ENCODE peak calls at places on chromosome 10, in four cellular contexts. C is GM12878, U is HepG2, N is K562. I is an unnamed sample.

GRCh38 chr10:12719365-12719764 is 282.1 kb downstream of the CCDC3 start:
- DNase-seq in C (no peak), U (no peak), N (no peak), I (no peak)

GRCh38 chr10:73577788-73578187 is 13.4 kb downstream of the USP54 start:
- DNase-seq in C (no peak), U (no peak), N (no peak), I (peak; percentile 43)

GRCh38 chr10:68348265-68348741 is 15.6 kb upstream of the PBLD start:
- DNase-seq in C (no peak), U (peak; percentile 48), N (peak; percentile 57), I (peak; percentile 85)

GRCh38 chr10:47090903-47091302 is 179.7 kb downstream of the PTPN20 start:
- DNase-seq in C (no peak), U (no peak), N (no peak), I (no peak)

GRCh38 chr10:42781893-42782445 is 626 bp upstream of the BMS1 start:
- DNase-seq in C (no peak), U (no peak), N (no peak), I (no peak)

GRCh38 chr10:73841526-73842285 is 30.3 kb upstream of the NDST2 start:
- DNase-seq in C (no peak), U (no peak), N (no peak), I (no peak)

GRCh38 chr10:122089343-122090015 is 100.5 kb downstream of the TACC2 start:
- DNase-seq in C (no peak), U (peak; percentile 20), N (no peak), I (no peak)

GRCh38 chr10:13712799-13713581 is 126.2 kb downstream of the PRPF18 start:
- DNase-seq in C (peak; percentile 82), U (no peak), N (peak; percentile 66), I (no peak)

GRCh38 chr10:21499910-21500577 is 25.4 kb downstream of the SKIDA1 start:
- DNase-seq in C (no peak), U (no peak), N (no peak), I (no peak)

GRCh38 chr10:43355749-43356371 is 15.6 kb upstream of the FXYD4 start:
- DNase-seq in C (no peak), U (peak; percentile 25), N (no peak), I (no peak)

GRCh38 chr10:33227489-33227888 is 107.0 kb downstream of the NRP1 start:
- DNase-seq in C (no peak), U (no peak), N (no peak), I (no peak)

GRCh38 chr10:74968621-74969019 is 142.2 kb downstream of the KAT6B start:
- DNase-seq in C (no peak), U (no peak), N (no peak), I (no peak)

GRCh38 chr10:77715081-77715480 is 77.5 kb upstream of the KCNMA1 start:
- DNase-seq in C (no peak), U (peak; percentile 23), N (peak; percentile 68), I (peak; percentile 26)

GRCh38 chr10:24989867-24990266 is 26.1 kb downstream of the ENKUR start:
- DNase-seq in C (no peak), U (no peak), N (no peak), I (no peak)

GRCh38 chr10:19860107-19860506 is 43.9 kb downstream of the PLXDC2 start:
- DNase-seq in C (no peak), U (no peak), N (no peak), I (no peak)

GRCh38 chr10:22702348-22702747 is 12.0 kb downstream of the PIP4K2A start:
- DNase-seq in C (no peak), U (no peak), N (peak; percentile 65), I (no peak)

GRCh38 chr10:77550378-77550777 is 87.2 kb downstream of the KCNMA1 start:
- DNase-seq in C (no peak), U (no peak), N (no peak), I (no peak)

GRCh38 chr10:29266641-29267040 is 22.2 kb upstream of the LYZL1 start:
- DNase-seq in C (no peak), U (no peak), N (no peak), I (peak; percentile 64)

GRCh38 chr10:13195016-13195415 is 33.7 kb downstream of the MCM10 start:
- DNase-seq in C (no peak), U (no peak), N (no peak), I (no peak)

GRCh38 chr10:44930904-44931620 is 19.9 kb downstream of the TMEM72 start:
- DNase-seq in C (no peak), U (no peak), N (no peak), I (no peak)

GRCh38 chr10:128051548-128051947 is 74.7 kb downstream of the MKI67 start:
- DNase-seq in C (no peak), U (no peak), N (no peak), I (no peak)

GRCh38 chr10:14958872-14959220 is 342 bp upstream of the MEIG1 start:
- DNase-seq in C (no peak), U (no peak), N (no peak), I (no peak)

GRCh38 chr10:30687698-30688213 is 58.2 kb upstream of the LYZL2 start:
- DNase-seq in C (no peak), U (peak; percentile 40), N (peak; percentile 75), I (peak; percentile 92)

GRCh38 chr10:3734111-3734510 is 50.9 kb downstream of the KLF6 start:
- DNase-seq in C (no peak), U (no peak), N (no peak), I (no peak)

GRCh38 chr10:34547283-34547682 is 267.8 kb downstream of the PARD3 start:
- DNase-seq in C (no peak), U (no peak), N (no peak), I (no peak)

GRCh38 chr10:18406136-18406535 is 245.3 kb downstream of the NSUN6 start:
- DNase-seq in C (no peak), U (no peak), N (no peak), I (peak; percentile 62)

GRCh38 chr10:44958196-44958896 is 1.3 kb upstream of the RASSF4 start:
- DNase-seq in C (no peak), U (no peak), N (no peak), I (no peak)

GRCh38 chr10:59323036-59323459 is 39.3 kb downstream of the FAM13C start:
- DNase-seq in C (no peak), U (peak; percentile 77), N (no peak), I (no peak)

GRCh38 chr10:24223953-24224352 is 15.0 kb downstream of the KIAA1217 start:
- DNase-seq in C (no peak), U (no peak), N (no peak), I (no peak)

GRCh38 chr10:124962421-124962820 is 20.5 kb downstream of the ZRANB1 start:
- DNase-seq in C (no peak), U (no peak), N (no peak), I (no peak)

GRCh38 chr10:25245171-25245570 is 70.4 kb downstream of the GPR158 start:
- DNase-seq in C (no peak), U (no peak), N (no peak), I (no peak)

GRCh38 chr10:77244746-77245145 is 392.9 kb downstream of the KCNMA1 start:
- DNase-seq in C (no peak), U (no peak), N (no peak), I (no peak)

GRCh38 chr10:92126100-92126650 is 164.7 kb downstream of the CPEB3 start:
- DNase-seq in C (no peak), U (no peak), N (no peak), I (no peak)

GRCh38 chr10:92123031-92123450 is 167.8 kb downstream of the CPEB3 start:
- DNase-seq in C (no peak), U (peak; percentile 91), N (no peak), I (no peak)

GRCh38 chr10:92124020-92124419 is 166.9 kb downstream of the CPEB3 start:
- DNase-seq in C (no peak), U (peak; percentile 60), N (no peak), I (no peak)

GRCh38 chr10:92124524-92125168 is 166.2 kb downstream of the CPEB3 start:
- DNase-seq in C (no peak), U (peak; percentile 73), N (no peak), I (no peak)

GRCh38 chr10:92125169-92125543 is 165.7 kb downstream of the CPEB3 start:
- DNase-seq in C (no peak), U (no peak), N (no peak), I (no peak)
- H3K4me2 ChIP-seq in C (no peak overlapping the region), U (peak overlapping the region; percentile 77), N (no peak overlapping the region), I (no peak overlapping the region)

GRCh38 chr10:66717221-66717981 is 208.4 kb upstream of the LRRTM3 start:
- DNase-seq in C (no peak), U (no peak), N (no peak), I (peak; percentile 15)
- H4K20me1 ChIP-seq in C (no peaks in the 10 kb centered on the region), U (no peaks in the 10 kb centered on the region), N (no peaks in the 10 kb centered on the region), I (no peaks in the 10 kb centered on the region)

DNA sequence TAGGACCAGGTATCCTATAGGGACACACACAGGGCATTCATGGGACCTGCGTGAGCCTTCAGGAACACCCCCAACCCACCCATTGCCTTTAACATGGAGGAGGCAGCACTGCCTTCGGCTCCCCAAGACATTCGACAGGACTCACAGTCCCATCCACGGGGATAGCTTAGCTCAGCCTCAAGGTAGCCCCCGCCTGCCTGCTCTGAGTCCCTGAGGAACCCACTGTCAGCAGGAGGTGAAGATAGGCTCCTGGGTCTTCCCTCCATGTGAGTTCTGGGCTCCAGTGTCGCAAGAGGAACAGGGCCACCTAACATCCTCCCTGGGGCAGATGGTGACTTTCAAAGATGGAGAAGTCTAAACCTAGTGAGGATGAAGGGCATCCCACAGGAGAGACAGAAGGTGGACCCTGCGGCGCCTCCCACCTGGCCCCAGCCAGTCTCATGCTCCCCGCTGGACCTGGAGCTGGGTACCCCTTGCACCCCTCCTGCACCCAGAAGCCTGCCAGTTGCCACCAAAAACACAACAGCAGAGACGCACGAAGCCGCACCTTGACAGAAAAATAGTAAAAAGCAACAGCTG is 4.9 kb upstream of the ADIRF start:
- DNase-seq in C (no peak), U (no peak), N (no peak), I (no peak)
- TF ChIP-seq JUNB in C (no peak), U (no peak), N (no peak), I (no peak)

GRCh38 chr10:5942471-5942870 is 34.9 kb downstream of the IL15RA start:
- DNase-seq in C (no peak), U (no peak), N (no peak), I (no peak)

GRCh38 chr10:5945203-5945534 is 32.2 kb downstream of the IL15RA start:
- DNase-seq in C (no peak), U (no peak), N (no peak), I (no peak)

GRCh38 chr10:5945561-5946418 is 31.6 kb downstream of the IL15RA start:
- DNase-seq in C (no peak), U (peak; percentile 10), N (no peak), I (peak; percentile 45)

GRCh38 chr10:5943536-5943935 is 33.8 kb downstream of the IL15RA start:
- DNase-seq in C (no peak), U (no peak), N (no peak), I (peak; percentile 45)

DNA sequence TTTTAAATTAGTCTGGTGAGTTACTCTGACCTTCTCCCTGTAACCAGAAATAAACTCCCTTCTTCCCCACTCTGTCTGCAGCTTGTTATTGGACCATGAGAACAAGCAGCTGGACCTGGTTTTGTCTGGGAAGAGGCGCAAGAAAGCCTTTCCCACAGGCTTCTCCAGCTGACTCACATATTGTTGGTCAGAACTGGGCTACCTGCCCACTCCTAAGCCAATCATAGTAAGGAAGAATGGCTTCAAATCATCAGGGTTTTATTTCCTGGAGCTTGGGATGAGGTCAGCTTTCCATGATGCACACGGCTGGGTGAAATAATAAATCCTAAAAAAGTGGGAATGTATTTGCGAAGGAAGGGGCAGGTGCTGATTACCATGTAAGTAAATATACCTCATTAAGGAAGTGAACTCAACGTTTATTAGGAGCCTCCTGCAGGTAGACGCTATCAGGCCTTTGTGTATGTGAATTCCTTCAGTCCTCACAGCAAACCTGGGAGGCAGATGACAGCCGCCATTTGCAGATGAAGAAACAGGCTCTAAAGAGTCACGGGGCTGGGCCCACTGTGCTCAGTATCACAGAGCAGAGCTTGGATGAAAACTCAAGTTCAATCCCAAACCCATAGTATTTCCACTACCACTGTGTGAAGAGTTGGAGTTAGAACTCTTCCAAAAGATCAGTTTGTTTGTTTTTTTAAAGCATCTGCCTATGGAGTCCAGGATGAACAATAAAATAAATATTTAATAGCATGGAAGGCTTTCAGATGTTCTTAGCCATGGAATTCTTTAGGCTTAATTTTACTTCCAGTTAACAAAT is 32.7 kb downstream of the IL15RA start:
- DNase-seq in C (no peak), U (no peak), N (no peak), I (no peak)
- H3K4me2 ChIP-seq in C (no peak overlapping the region), U (no peak overlapping the region), N (no peak overlapping the region), I (peak overlapping the region; percentile 13)

I was measured in GM23338.